ENCODE peak calls at places on chromosomes 12 and 14, in six cellular contexts. B is cardiac muscle cell, E is HL-60, I is kidney epithelial cell, G is GM23338, W is BJ. P is an unnamed sample.

GRCh38 chr12:67193705-67194104 is 75.5 kb upstream of the CAND1 start:
- DNase-seq in B (peak), E (no peak), I (peak), G (peak), W (no peak), P (peak)

GRCh38 chr14:83164016-83164415 is 1630.4 kb upstream of the SEL1L start:
- DNase-seq in B (peak), E (no peak), I (peak), G (no peak), W (peak), P (peak)

GRCh38 chr14:61106627-61107147 is 125.6 kb downstream of the SLC38A6 start:
- DNase-seq in B (no peak), E (no peak), I (no peak), G (peak), W (no peak), P (no peak)

GRCh38 chr14:101412741-101413140 is 148.6 kb upstream of the DIO3 start:
- DNase-seq in B (no peak), E (no peak), I (no peak), G (no peak), W (no peak), P (no peak)

GRCh38 chr12:16359512-16360491 is 12.4 kb downstream of the MGST1 start:
- DNase-seq in B (peak), E (no peak), I (no peak), G (peak), W (no peak), P (no peak)

GRCh38 chr14:22375321-22375930 is 213.6 kb downstream of the DAD1 start:
- DNase-seq in B (peak), E (peak), I (no peak), G (peak), W (no peak), P (no peak)

GRCh38 chr12:121345151-121345810 is 6.9 kb downstream of the ANAPC5 start:
- DNase-seq in B (no peak), E (no peak), I (no peak), G (no peak), W (no peak), P (no peak)

GRCh38 chr14:106506901-106507305 is 980.5 kb downstream of the TMEM121 start:
- DNase-seq in B (no peak), E (no peak), I (no peak), G (no peak), W (no peak), P (no peak)

GRCh38 chr14:53938126-53938671 is 18.4 kb downstream of the BMP4 start:
- DNase-seq in B (no peak), E (no peak), I (no peak), G (no peak), W (no peak), P (no peak)

GRCh38 chr12:112381421-112381897 is 772 bp downstream of the HECTD4 start:
- DNase-seq in B (no peak), E (no peak), I (no peak), G (no peak), W (no peak), P (no peak)

GRCh38 chr12:46585854-46586621 is 213.5 kb upstream of the SLC38A2 start:
- DNase-seq in B (peak), E (no peak), I (peak), G (peak), W (no peak), P (no peak)

GRCh38 chr12:116454950-116455447 is 104.2 kb upstream of the MAP1LC3B2 start:
- DNase-seq in B (no peak), E (no peak), I (peak), G (no peak), W (peak), P (no peak)

GRCh38 chr12:91178139-91178561 is 4.5 kb downstream of the DCN start:
- DNase-seq in B (peak), E (no peak), I (peak), G (peak), W (no peak), P (no peak)

GRCh38 chr14:23183479-23183878 is at the start of gene SLC7A8:
- DNase-seq in B (peak), E (no peak), I (no peak), G (peak), W (no peak), P (no peak)

GRCh38 chr14:100056964-100057817 is 8.0 kb upstream of the EVL start:
- DNase-seq in B (peak), E (no peak), I (no peak), G (peak), W (no peak), P (no peak)
- TF ChIP-seq CTCF in B (peak), E (no peak), I (peak), G (peak), W (peak), P (peak)

GRCh38 chr12:6384499-6385436 is 806 bp downstream of the LTBR start:
- DNase-seq in B (no peak), E (no peak), I (no peak), G (no peak), W (no peak), P (no peak)
- H3K4me3 ChIP-seq in B (no peak), E (peak), I (peak), G (no peak), W (peak), P (peak)

GRCh38 chr14:91998667-91999570 is 40.9 kb downstream of the TRIP11 start:
- DNase-seq in B (no peak), E (no peak), I (no peak), G (peak), W (no peak), P (no peak)

GRCh38 chr14:91997492-91997891 is 42.4 kb downstream of the TRIP11 start:
- DNase-seq in B (no peak), E (no peak), I (no peak), G (no peak), W (peak), P (no peak)

GRCh38 chr14:91996951-91997371 is 42.9 kb downstream of the TRIP11 start:
- DNase-seq in B (peak), E (no peak), I (peak), G (peak), W (peak), P (peak)
- TF ChIP-seq CTCF in B (peak), E (peak), I (peak), G (peak), W (peak), P (peak)

DNA sequence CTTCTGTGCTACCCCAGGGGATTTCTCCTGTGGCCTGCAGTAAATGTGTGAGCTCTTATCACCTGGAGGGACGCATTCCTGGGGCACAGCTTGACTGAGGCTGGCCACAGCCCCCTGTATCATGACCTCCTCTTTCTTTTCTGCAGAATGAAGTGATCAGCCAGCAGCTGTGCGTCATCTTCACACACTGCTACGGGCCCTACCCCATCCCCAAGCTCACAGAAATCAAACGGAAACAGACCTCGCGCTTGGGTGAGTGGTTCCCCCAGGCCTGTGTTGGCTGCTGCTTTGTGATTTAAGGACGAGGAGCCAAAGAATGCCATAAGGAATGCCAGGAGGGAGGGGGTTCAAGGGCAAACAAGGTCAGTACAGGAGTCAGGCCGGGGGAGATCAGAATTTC is 50.5 kb upstream of the PWP1 start:
- DNase-seq in B (peak), E (no peak), I (no peak), G (peak), W (no peak), P (no peak)
- H3K4me3 ChIP-seq in B (no peak), E (no peak), I (no peak), G (peak), W (no peak), P (no peak)

GRCh38 chr12:54036620-54037359 is 3.9 kb downstream of the HOXC5 start:
- DNase-seq in B (no peak), E (no peak), I (no peak), G (peak), W (no peak), P (no peak)
- TF ChIP-seq CTCF in B (no peak), E (no peak), I (peak), G (no peak), W (no peak), P (peak)

GRCh38 chr12:41439134-41439533 is 251.0 kb downstream of the PDZRN4 start:
- DNase-seq in B (no peak), E (no peak), I (no peak), G (no peak), W (no peak), P (no peak)

GRCh38 chr12:41439858-41440257 is 251.7 kb downstream of the PDZRN4 start:
- DNase-seq in B (peak), E (no peak), I (no peak), G (no peak), W (no peak), P (no peak)

GRCh38 chr12:41441180-41441579 is 253.1 kb downstream of the PDZRN4 start:
- DNase-seq in B (no peak), E (no peak), I (no peak), G (no peak), W (no peak), P (no peak)

GRCh38 chr12:41437578-41437977 is 249.5 kb downstream of the PDZRN4 start:
- DNase-seq in B (no peak), E (no peak), I (peak), G (no peak), W (no peak), P (peak)

GRCh38 chr12:41442905-41443304 is 254.8 kb downstream of the PDZRN4 start:
- DNase-seq in B (no peak), E (no peak), I (no peak), G (no peak), W (no peak), P (peak)
- H3K4me3 ChIP-seq in B (no peak), E (no peak), I (no peak), G (no peak), W (no peak), P (no peak)

GRCh38 chr12:26122681-26123481 is 2.0 kb downstream of the BHLHE41 start:
- DNase-seq in B (peak), E (no peak), I (peak), G (peak), W (no peak), P (no peak)
- TF ChIP-seq CTCF in B (peak), E (no peak), I (peak), G (peak), W (peak), P (peak)

DNA sequence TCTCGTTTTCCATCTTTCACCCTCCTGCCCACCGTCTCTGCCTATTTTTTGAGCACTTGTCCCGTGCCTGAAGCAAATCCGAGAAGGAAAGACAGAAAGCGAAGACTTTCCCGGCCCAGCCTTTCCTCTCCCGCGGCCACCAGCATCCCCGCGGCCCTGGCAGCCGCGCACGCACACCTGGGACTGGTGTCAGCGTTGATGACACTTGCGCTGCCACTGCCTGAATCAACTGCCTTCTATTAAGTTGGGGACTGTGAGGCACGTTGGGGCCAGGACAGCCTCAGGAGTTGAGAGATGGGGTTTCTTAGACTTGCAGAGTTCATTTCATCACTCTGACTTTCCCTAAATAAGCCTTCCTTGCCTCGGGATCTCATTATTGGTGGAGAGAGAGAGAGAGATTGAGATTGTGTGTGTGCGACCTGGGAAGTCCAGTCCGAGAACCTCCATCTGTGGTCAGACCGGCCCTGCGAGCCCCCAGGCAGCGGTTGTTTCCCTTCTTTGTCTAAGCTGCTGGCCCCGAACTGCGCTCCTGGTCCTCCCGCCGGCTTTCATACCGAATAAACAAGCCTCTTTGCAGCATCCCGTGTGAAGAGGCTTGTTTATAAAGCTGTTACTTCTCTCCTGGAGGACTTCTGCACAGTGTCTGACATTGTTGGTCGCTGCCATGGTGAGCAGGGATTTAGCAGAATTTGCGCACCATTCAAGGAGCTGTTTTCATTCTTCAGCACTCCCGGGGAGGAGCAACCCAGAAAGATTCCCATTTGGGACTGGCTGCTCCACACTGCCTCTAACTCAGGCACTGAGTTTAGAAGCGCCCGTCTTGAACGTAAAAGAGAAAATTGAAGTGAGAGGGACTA is 1.5 kb downstream of the PDZRN4 start:
- DNase-seq in B (peak), E (no peak), I (no peak), G (peak), W (no peak), P (no peak)
- H3K4me3 ChIP-seq in B (peak), E (no peak), I (no peak), G (peak), W (no peak), P (no peak)